ENCODE peak calls at places on chromosomes 16 and 17, in six cellular contexts. One of them, this sample, is unnamed. For H3K4me1, the result is how much of the 10 kb centered on the place peaks cover.

GRCh38 chr16:87754535-87754934 is 11.3 kb downstream of the KLHDC4 start:
- DNase-seq in psoas muscle: no peak
- DNase-seq in endothelial cell of umbilical vein: no peak
- DNase-seq in heart right ventricle: no peak
- DNase-seq in A549: no peak
- DNase-seq in Panc1: no peak
- DNase-seq in this sample: no peak

GRCh38 chr16:50183316-50183715 is 30.2 kb downstream of the TENT4B start:
- DNase-seq in psoas muscle: no peak
- DNase-seq in endothelial cell of umbilical vein: peak
- DNase-seq in heart right ventricle: no peak
- DNase-seq in A549: no peak
- DNase-seq in Panc1: no peak
- DNase-seq in this sample: no peak

GRCh38 chr17:56297142-56297541 is 143.9 kb downstream of the ANKFN1 start:
- DNase-seq in psoas muscle: no peak
- DNase-seq in endothelial cell of umbilical vein: peak
- DNase-seq in heart right ventricle: no peak
- DNase-seq in A549: no peak
- DNase-seq in Panc1: no peak
- DNase-seq in this sample: no peak

GRCh38 chr17:45336390-45337182 is 19.8 kb upstream of the MAP3K14 start:
- DNase-seq in psoas muscle: no peak
- DNase-seq in endothelial cell of umbilical vein: no peak
- DNase-seq in heart right ventricle: no peak
- DNase-seq in A549: no peak
- DNase-seq in Panc1: no peak
- DNase-seq in this sample: no peak

GRCh38 chr17:74519951-74520553 is 11.2 kb downstream of the CD300LB start:
- DNase-seq in psoas muscle: no peak
- DNase-seq in endothelial cell of umbilical vein: no peak
- DNase-seq in heart right ventricle: no peak
- DNase-seq in A549: no peak
- DNase-seq in Panc1: no peak
- DNase-seq in this sample: no peak

GRCh38 chr17:77613181-77613580 is 345.3 kb upstream of the TNRC6C start:
- DNase-seq in psoas muscle: peak
- DNase-seq in endothelial cell of umbilical vein: no peak
- DNase-seq in heart right ventricle: no peak
- DNase-seq in A549: no peak
- DNase-seq in Panc1: no peak
- DNase-seq in this sample: no peak

GRCh38 chr16:10536814-10537389 is 43.5 kb downstream of the EMP2 start:
- DNase-seq in psoas muscle: no peak
- DNase-seq in endothelial cell of umbilical vein: no peak
- DNase-seq in heart right ventricle: no peak
- DNase-seq in A549: no peak
- DNase-seq in Panc1: no peak
- DNase-seq in this sample: no peak

GRCh38 chr17:7987112-7987893 is 15.1 kb upstream of the GUCY2D start:
- DNase-seq in psoas muscle: no peak
- DNase-seq in endothelial cell of umbilical vein: no peak
- DNase-seq in heart right ventricle: no peak
- DNase-seq in A549: no peak
- DNase-seq in Panc1: no peak
- DNase-seq in this sample: no peak

GRCh38 chr16:31214705-31215286 is 877 bp downstream of the TRIM72 start:
- DNase-seq in psoas muscle: peak
- DNase-seq in endothelial cell of umbilical vein: no peak
- DNase-seq in heart right ventricle: no peak
- DNase-seq in A549: no peak
- DNase-seq in Panc1: no peak
- DNase-seq in this sample: no peak

GRCh38 chr16:12208341-12209035 is 232.0 kb downstream of the SNX29 start:
- DNase-seq in psoas muscle: no peak
- DNase-seq in endothelial cell of umbilical vein: no peak
- DNase-seq in heart right ventricle: no peak
- DNase-seq in A549: no peak
- DNase-seq in Panc1: no peak
- DNase-seq in this sample: no peak

GRCh38 chr16:46947900-46948547 is 25.4 kb downstream of the DNAJA2 start:
- DNase-seq in psoas muscle: no peak
- DNase-seq in endothelial cell of umbilical vein: peak
- DNase-seq in heart right ventricle: no peak
- DNase-seq in A549: peak
- DNase-seq in Panc1: no peak
- DNase-seq in this sample: no peak

GRCh38 chr17:36088559-36089376 is 1.2 kb downstream of the CCL3 start:
- DNase-seq in psoas muscle: no peak
- DNase-seq in endothelial cell of umbilical vein: no peak
- DNase-seq in heart right ventricle: no peak
- DNase-seq in A549: no peak
- DNase-seq in Panc1: no peak
- DNase-seq in this sample: no peak

GRCh38 chr17:68455756-68456528 is 1.4 kb downstream of the WIPI1 start:
- DNase-seq in psoas muscle: no peak
- DNase-seq in endothelial cell of umbilical vein: no peak
- DNase-seq in heart right ventricle: no peak
- DNase-seq in A549: no peak
- DNase-seq in Panc1: no peak
- DNase-seq in this sample: no peak

GRCh38 chr16:88649195-88649923 is 1.5 kb downstream of the CYBA start:
- DNase-seq in psoas muscle: no peak
- DNase-seq in endothelial cell of umbilical vein: no peak
- DNase-seq in heart right ventricle: no peak
- DNase-seq in A549: no peak
- DNase-seq in Panc1: no peak
- DNase-seq in this sample: no peak

DNA sequence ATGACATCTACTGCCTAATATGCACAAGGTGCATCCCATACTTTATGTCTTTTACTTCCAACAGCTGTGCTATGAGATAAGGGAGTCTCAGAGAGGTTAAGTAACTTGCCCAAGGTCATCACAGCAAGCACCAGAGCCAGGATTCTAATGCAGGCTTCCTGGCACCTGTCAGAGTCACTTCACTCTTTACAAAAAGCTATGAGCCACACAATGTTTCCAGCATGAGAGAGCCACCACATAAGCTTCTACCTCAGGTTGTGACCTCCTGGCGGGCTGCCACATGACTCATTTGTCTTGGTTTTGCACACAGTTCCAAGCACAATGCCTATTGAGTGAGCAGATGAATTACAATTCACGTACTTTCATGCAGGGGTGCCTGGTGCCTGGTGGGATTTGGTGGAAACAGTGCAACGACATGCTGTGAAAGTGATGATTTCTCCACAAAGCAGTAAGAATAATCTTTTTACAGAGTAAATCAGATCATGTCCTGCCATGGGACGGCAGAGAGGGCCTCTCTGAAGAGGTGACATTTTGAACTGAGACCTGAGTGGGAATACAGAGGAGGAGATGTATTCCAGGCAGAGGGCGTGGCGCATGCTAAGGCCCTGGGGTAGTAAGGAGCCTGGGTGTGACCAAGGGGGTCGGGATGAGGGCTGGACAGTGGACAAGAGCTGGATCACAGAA is 53.2 kb downstream of the CACNG3 start:
- DNase-seq in psoas muscle: no peak
- DNase-seq in endothelial cell of umbilical vein: peak
- DNase-seq in heart right ventricle: no peak
- DNase-seq in A549: no peak
- DNase-seq in Panc1: peak
- DNase-seq in this sample: no peak
- TF ChIP-seq CTCF in psoas muscle: no peak
- TF ChIP-seq CTCF in endothelial cell of umbilical vein: no peak
- TF ChIP-seq CTCF in heart right ventricle: no peak
- TF ChIP-seq CTCF in A549: no peak
- TF ChIP-seq CTCF in Panc1: no peak
- TF ChIP-seq CTCF in this sample: no peak

GRCh38 chr16:20915733-20916132 is 15.2 kb downstream of the LYRM1 start:
- DNase-seq in psoas muscle: no peak
- DNase-seq in endothelial cell of umbilical vein: no peak
- DNase-seq in heart right ventricle: no peak
- DNase-seq in A549: no peak
- DNase-seq in Panc1: no peak
- DNase-seq in this sample: no peak
- H3K27ac ChIP-seq in psoas muscle: no peak
- H3K27ac ChIP-seq in endothelial cell of umbilical vein: no peak
- H3K27ac ChIP-seq in heart right ventricle: no peak
- H3K27ac ChIP-seq in A549: no peak
- H3K27ac ChIP-seq in Panc1: no peak
- H3K27ac ChIP-seq in this sample: no peak

GRCh38 chr16:78895661-78896060 is 704.9 kb downstream of the MAF start:
- DNase-seq in psoas muscle: no peak
- DNase-seq in endothelial cell of umbilical vein: no peak
- DNase-seq in heart right ventricle: no peak
- DNase-seq in A549: no peak
- DNase-seq in Panc1: no peak
- DNase-seq in this sample: no peak
- H3K4me1 ChIP-seq in psoas muscle: under half
- H3K4me1 ChIP-seq in endothelial cell of umbilical vein: under half
- H3K4me1 ChIP-seq in heart right ventricle: under half
- H3K4me1 ChIP-seq in A549: under half
- H3K4me1 ChIP-seq in Panc1: under half
- H3K4me1 ChIP-seq in this sample: under half

DNA sequence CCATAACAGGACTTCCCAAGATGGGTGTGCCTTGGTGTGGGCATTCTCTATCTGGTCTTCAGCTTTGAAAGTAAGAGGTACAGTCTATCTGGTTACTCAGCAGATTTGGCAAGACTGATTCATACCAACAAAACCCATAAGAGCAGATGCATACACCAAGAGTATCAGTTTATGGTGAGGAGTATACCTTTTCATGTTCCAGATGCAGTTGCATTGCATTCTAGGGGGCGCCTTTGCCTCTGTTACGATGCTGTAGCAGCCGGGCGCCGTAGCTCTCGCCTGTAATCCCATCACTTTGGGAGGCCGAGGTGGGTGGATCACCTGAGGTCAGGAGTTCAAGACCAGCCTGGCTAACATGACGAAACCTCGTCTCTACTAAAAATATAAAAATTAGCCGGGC is 31.1 kb upstream of the CARMIL2 start:
- DNase-seq in psoas muscle: no peak
- DNase-seq in endothelial cell of umbilical vein: no peak
- DNase-seq in heart right ventricle: no peak
- DNase-seq in A549: no peak
- DNase-seq in Panc1: no peak
- DNase-seq in this sample: no peak
- TF ChIP-seq CTCF in psoas muscle: no peak
- TF ChIP-seq CTCF in endothelial cell of umbilical vein: no peak
- TF ChIP-seq CTCF in heart right ventricle: no peak
- TF ChIP-seq CTCF in A549: no peak
- TF ChIP-seq CTCF in Panc1: no peak
- TF ChIP-seq CTCF in this sample: no peak

GRCh38 chr17:42673266-42673884 is 3.4 kb downstream of the PLEKHH3 start:
- DNase-seq in psoas muscle: no peak
- DNase-seq in endothelial cell of umbilical vein: no peak
- DNase-seq in heart right ventricle: no peak
- DNase-seq in A549: no peak
- DNase-seq in Panc1: no peak
- DNase-seq in this sample: no peak
- H3K27ac ChIP-seq in psoas muscle: peak
- H3K27ac ChIP-seq in endothelial cell of umbilical vein: no peak
- H3K27ac ChIP-seq in heart right ventricle: peak
- H3K27ac ChIP-seq in A549: no peak
- H3K27ac ChIP-seq in Panc1: no peak
- H3K27ac ChIP-seq in this sample: no peak

GRCh38 chr17:39095309-39095686 is 56.1 kb downstream of the PLXDC1 start:
- DNase-seq in psoas muscle: no peak
- DNase-seq in endothelial cell of umbilical vein: no peak
- DNase-seq in heart right ventricle: no peak
- DNase-seq in A549: no peak
- DNase-seq in Panc1: no peak
- DNase-seq in this sample: no peak

GRCh38 chr17:39094607-39095308 is 56.7 kb downstream of the PLXDC1 start:
- DNase-seq in psoas muscle: no peak
- DNase-seq in endothelial cell of umbilical vein: no peak
- DNase-seq in heart right ventricle: no peak
- DNase-seq in A549: no peak
- DNase-seq in Panc1: no peak
- DNase-seq in this sample: peak

GRCh38 chr17:39092672-39093250 is 58.7 kb downstream of the PLXDC1 start:
- DNase-seq in psoas muscle: no peak
- DNase-seq in endothelial cell of umbilical vein: no peak
- DNase-seq in heart right ventricle: no peak
- DNase-seq in A549: no peak
- DNase-seq in Panc1: no peak
- DNase-seq in this sample: no peak

GRCh38 chr17:39090400-39090799 is 61.0 kb downstream of the PLXDC1 start:
- DNase-seq in psoas muscle: no peak
- DNase-seq in endothelial cell of umbilical vein: no peak
- DNase-seq in heart right ventricle: no peak
- DNase-seq in A549: no peak
- DNase-seq in Panc1: no peak
- DNase-seq in this sample: no peak

DNA sequence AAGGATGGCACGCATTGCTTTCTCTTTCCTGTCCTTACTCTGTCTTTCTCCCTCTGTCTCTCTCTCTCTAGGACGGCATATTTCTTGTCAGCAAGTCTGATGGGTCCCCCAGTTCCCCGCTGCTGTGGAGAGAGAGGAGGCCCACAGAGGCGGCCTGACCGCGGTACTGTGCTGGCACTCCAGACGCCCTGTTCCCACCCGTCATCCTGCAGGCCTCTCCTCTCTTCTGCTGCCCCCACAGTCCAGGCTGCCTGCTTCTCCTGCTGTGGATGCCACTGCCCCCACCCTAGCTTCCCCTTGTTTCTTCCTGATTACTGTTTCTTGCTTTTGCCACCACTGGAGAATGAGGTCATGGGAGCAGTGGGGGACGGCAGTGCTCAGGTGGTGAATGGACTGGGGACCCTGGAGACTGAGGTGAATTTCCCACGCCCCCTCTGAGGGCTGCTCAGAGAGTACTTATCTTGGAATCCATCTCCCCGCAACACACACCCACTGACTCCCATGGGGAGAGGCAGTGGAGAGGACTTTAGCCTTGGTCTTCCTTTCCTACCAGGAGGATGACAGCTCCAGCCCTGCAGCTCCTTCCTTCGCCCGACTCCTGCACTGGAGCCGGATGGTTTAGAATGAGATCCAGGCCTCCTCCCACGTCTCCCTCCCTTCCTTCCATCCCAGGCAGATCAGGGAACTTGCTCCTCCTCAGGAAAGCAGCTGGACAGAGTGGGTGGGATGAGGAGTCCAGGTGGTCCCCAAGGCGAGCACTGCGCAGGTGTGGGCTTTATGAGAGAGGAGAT is 60.4 kb downstream of the PLXDC1 start:
- DNase-seq in psoas muscle: no peak
- DNase-seq in endothelial cell of umbilical vein: no peak
- DNase-seq in heart right ventricle: no peak
- DNase-seq in A549: no peak
- DNase-seq in Panc1: no peak
- DNase-seq in this sample: no peak
- H3K4me1 ChIP-seq in psoas muscle: under half
- H3K4me1 ChIP-seq in endothelial cell of umbilical vein: under half
- H3K4me1 ChIP-seq in heart right ventricle: under half
- H3K4me1 ChIP-seq in A549: under half
- H3K4me1 ChIP-seq in Panc1: under half
- H3K4me1 ChIP-seq in this sample: half or more

This sample was measured in CD8-positive, alpha-beta T cell.